ENCODE peak calls at places on chromosomes 1 and 21, in six cellular contexts. L is fibroblast of villous mesenchyme, V is SK-N-SH, C is GM13976, J is HCT116, G is uterus. K is an unnamed sample.

GRCh38 chr1:165895451-165895871 is 68.0 kb downstream of the UCK2 start:
- DNase-seq in C (no peak), G (no peak), V (no peak), J (no peak), L (peak; percentile 88), K (no peak)

GRCh38 chr1:77888429-77889239 is at the start of gene NEXN:
- DNase-seq in C (peak; percentile 59), G (peak; percentile 83), V (peak; percentile 84), J (no peak), L (peak; percentile 89), K (peak; percentile 42)

GRCh38 chr1:230212405-230212936 is 145.4 kb downstream of the GALNT2 start:
- DNase-seq in G (no peak), J (no peak), C (no peak), L (no peak), V (no peak), K (no peak)

GRCh38 chr1:155931332-155932038 is 2.7 kb downstream of the KHDC4 start:
- DNase-seq in L (peak; percentile 7), V (no peak), G (no peak), C (no peak), J (no peak), K (no peak)

GRCh38 chr1:34280509-34280908 is 103.8 kb downstream of the C1orf94 start:
- DNase-seq in C (no peak), J (no peak), V (no peak), L (no peak), G (no peak), K (no peak)

GRCh38 chr1:211323156-211324063 is 3.2 kb upstream of the TRAF5 start:
- DNase-seq in G (no peak), L (peak; percentile 61), J (no peak), V (peak; percentile 75), C (peak; percentile 65), K (no peak)

GRCh38 chr1:96587222-96587621 is 134.4 kb upstream of the PTBP2 start:
- DNase-seq in V (no peak), J (no peak), C (no peak), G (no peak), L (no peak), K (no peak)

GRCh38 chr21:45846373-45847160 is 135.0 kb upstream of the COL6A1 start:
- DNase-seq in J (no peak), L (peak; percentile 67), V (no peak), G (peak; percentile 68), C (no peak), K (no peak)

GRCh38 chr21:44575307-44576024 is 1.9 kb downstream of the KRTAP10-4 start:
- DNase-seq in L (no peak), C (no peak), J (no peak), G (no peak), V (no peak), K (no peak)

GRCh38 chr1:65195495-65196417 is 47.8 kb downstream of the AK4 start:
- DNase-seq in V (no peak), L (peak; percentile 25), J (no peak), C (no peak), G (no peak), K (no peak)

GRCh38 chr21:39182484-39183271 is 573 bp downstream of the PSMG1 start:
- DNase-seq in V (no peak), C (peak; percentile 25), J (no peak), L (peak; percentile 47), G (no peak), K (no peak)

GRCh38 chr1:230573647-230574046 is 68.6 kb upstream of the COG2 start:
- DNase-seq in C (no peak), V (no peak), L (no peak), G (no peak), J (no peak), K (no peak)

GRCh38 chr1:8189931-8190483 is 127.9 kb upstream of the SLC45A1 start:
- DNase-seq in G (no peak), J (peak; percentile 91), V (no peak), L (peak; percentile 34), C (no peak), K (no peak)

GRCh38 chr1:152052606-152053005 is 15.8 kb upstream of the S100A11 start:
- DNase-seq in G (peak; percentile 80), C (peak; percentile 73), V (peak; percentile 72), J (peak; percentile 64), L (peak; percentile 81), K (peak; percentile 95)

GRCh38 chr1:183877321-183877720 is 72.4 kb downstream of the RGL1 start:
- DNase-seq in V (no peak), J (no peak), G (peak; percentile 58), C (no peak), L (peak; percentile 57), K (no peak)

GRCh38 chr21:46056450-46056903 is 41.4 kb upstream of the COL6A2 start:
- DNase-seq in C (no peak), G (peak; percentile 97), J (no peak), L (peak; percentile 93), V (no peak), K (peak; percentile 31)

GRCh38 chr1:109598156-109598555 is 21.3 kb downstream of the GNAT2 start:
- DNase-seq in L (no peak), C (no peak), V (no peak), J (no peak), G (no peak), K (no peak)

GRCh38 chr1:8388732-8389562 is 71.0 kb downstream of the SLC45A1 start:
- DNase-seq in J (no peak), G (no peak), L (no peak), C (no peak), V (no peak), K (no peak)

GRCh38 chr1:43493661-43494450 is 36.8 kb upstream of the PTPRF start:
- DNase-seq in C (no peak), V (no peak), L (peak; percentile 83), J (no peak), G (no peak), K (no peak)

GRCh38 chr1:37073752-37074151 is 39.4 kb upstream of the GRIK3 start:
- DNase-seq in G (no peak), L (no peak), V (peak; percentile 69), C (no peak), J (no peak), K (no peak)

GRCh38 chr1:218796773-218797172 is 376.9 kb upstream of the LYPLAL1 start:
- DNase-seq in L (no peak), J (no peak), G (no peak), V (no peak), C (no peak), K (no peak)

GRCh38 chr1:119954476-119955422 is 58.4 kb upstream of the ADAM30 start:
- DNase-seq in J (no peak), L (no peak), G (no peak), V (no peak), C (no peak), K (no peak)
- TF ChIP-seq CTCF in J (no peak), L (no peak), G (no peak), V (no peak), C (no peak), K (no peak)

DNA sequence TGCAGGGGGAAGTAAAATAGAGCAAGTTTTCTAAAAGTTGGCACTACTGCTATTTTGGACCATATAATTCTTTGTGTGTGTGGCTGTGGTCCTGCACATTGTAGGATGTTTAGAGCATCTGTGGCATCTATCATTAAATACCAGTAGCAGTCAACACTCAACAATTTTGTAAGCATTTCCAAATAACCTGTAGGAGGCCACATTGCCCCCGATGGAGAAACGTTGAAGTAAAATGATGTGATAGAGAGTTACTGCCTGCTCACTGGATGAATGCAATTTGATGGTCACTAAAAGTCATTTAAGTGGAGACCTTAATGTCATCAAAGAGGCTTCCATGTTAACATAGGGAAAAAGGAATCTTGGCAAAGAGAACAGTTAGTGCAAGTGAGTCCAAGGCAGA is 560.8 kb downstream of the NEGR1 start:
- DNase-seq in G (no peak), L (no peak), C (no peak), V (no peak), J (no peak), K (no peak)
- TF ChIP-seq CTCF in G (no peak), L (no peak), C (no peak), V (no peak), J (no peak), K (no peak)

GRCh38 chr21:32141009-32141357 is 137.9 kb downstream of the MIS18A start:
- DNase-seq in V (no peak), L (no peak), G (no peak), J (no peak), C (no peak), K (no peak)

GRCh38 chr21:32140212-32141008 is 138.4 kb downstream of the MIS18A start:
- DNase-seq in J (no peak), C (no peak), L (no peak), G (no peak), V (peak; percentile 22), K (no peak)

GRCh38 chr21:32147041-32147440 is 131.8 kb downstream of the MIS18A start:
- DNase-seq in C (no peak), J (no peak), G (no peak), L (no peak), V (no peak), K (no peak)

GRCh38 chr21:32138658-32139057 is 140.2 kb downstream of the MIS18A start:
- DNase-seq in G (no peak), V (no peak), C (no peak), J (no peak), L (no peak), K (no peak)

GRCh38 chr21:32143222-32143939 is 135.5 kb downstream of the MIS18A start:
- DNase-seq in J (no peak), V (no peak), C (no peak), L (peak; percentile 15), G (peak; percentile 17), K (no peak)
- TF ChIP-seq CTCF in J (no peak), V (no peak), C (no peak), L (no peak), G (no peak), K (no peak)

GRCh38 chr1:204358145-204358544 is 1.6 kb downstream of the PLEKHA6 start:
- DNase-seq in J (no peak), G (no peak), L (no peak), C (no peak), V (peak; percentile 70), K (no peak)

GRCh38 chr1:204359131-204359473 is 627 bp downstream of the PLEKHA6 start:
- DNase-seq in C (no peak), L (no peak), V (no peak), J (no peak), G (no peak), K (no peak)

GRCh38 chr1:204360314-204360713 is 585 bp upstream of the PLEKHA6 start:
- DNase-seq in V (no peak), L (no peak), J (no peak), C (no peak), G (no peak), K (no peak)

GRCh38 chr1:204358605-204359004 is 1.1 kb downstream of the PLEKHA6 start:
- DNase-seq in C (no peak), V (peak; percentile 47), G (no peak), L (no peak), J (no peak), K (no peak)

DNA sequence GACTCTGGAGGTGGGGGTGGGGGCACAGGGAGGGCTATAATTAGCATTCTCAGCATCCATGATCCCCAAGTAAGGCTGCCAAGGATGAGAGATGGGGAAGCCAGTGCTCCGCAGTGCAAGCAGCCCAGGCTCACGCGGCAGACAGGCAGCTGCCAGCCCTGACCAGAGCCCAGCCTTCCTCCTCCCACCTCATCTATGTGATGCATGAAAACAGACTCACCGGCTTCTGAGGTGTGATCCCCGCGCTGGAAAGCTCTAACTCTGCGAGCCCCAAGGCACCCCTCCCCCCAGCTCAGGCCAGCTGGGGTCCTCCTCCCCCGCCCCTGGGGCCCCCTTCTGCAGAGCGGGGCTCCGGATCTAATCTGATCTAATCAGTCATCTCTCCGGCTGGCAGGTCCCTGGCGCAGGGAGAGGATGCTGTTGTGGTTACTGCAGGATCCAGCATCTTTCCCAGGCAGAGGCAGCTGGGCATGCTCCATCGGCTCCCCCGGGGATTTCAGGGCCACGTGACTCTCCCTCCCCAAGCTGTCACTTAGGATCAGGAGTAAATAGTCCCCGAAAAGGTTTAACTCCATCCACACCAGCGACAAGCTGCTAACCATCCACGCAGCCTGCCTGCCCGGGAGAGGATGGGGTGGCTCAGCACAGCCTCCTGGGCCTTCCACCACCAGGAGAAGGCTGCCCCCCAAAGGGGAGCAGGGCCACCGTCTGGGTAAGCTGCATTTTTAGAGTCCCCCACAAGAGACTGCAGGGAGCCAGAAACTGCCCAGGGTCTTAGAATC is at the start of gene PLEKHA6:
- DNase-seq in C (no peak), G (peak; percentile 66), V (peak; percentile 82), L (peak; percentile 60), J (no peak), K (no peak)
- TF ChIP-seq CTCF in C (no peak), G (peak; percentile 24), V (peak; percentile 26), L (peak; percentile 57), J (no peak), K (no peak)